ENCODE peak calls at places on chromosomes 16 and 17, in seven cellular contexts. One of them, this sample, is unnamed.

GRCh38 chr17:7408341-7408740 is 696 bp downstream of the NLGN2 start:
- DNase-seq in choroid plexus epithelial cell: no peak
- DNase-seq in kidney epithelial cell: no peak
- DNase-seq in HFF-Myc: no peak
- DNase-seq in transverse colon: no peak
- DNase-seq in CD8-positive, alpha-beta T cell: peak; percentile 6
- DNase-seq in AG04450: no peak
- DNase-seq in this sample: no peak

GRCh38 chr17:70168044-70168978 is 1.0 kb upstream of the KCNJ2 start:
- DNase-seq in choroid plexus epithelial cell: peak; percentile 92
- DNase-seq in kidney epithelial cell: peak; percentile 47
- DNase-seq in HFF-Myc: peak; percentile 42
- DNase-seq in transverse colon: peak; percentile 80
- DNase-seq in CD8-positive, alpha-beta T cell: no peak
- DNase-seq in AG04450: peak; percentile 33
- DNase-seq in this sample: peak; percentile 86

GRCh38 chr17:76076765-76077581 is 2.0 kb upstream of the ZACN start:
- DNase-seq in choroid plexus epithelial cell: no peak
- DNase-seq in kidney epithelial cell: no peak
- DNase-seq in HFF-Myc: no peak
- DNase-seq in transverse colon: no peak
- DNase-seq in CD8-positive, alpha-beta T cell: no peak
- DNase-seq in AG04450: no peak
- DNase-seq in this sample: no peak

GRCh38 chr17:73691321-73691766 is 47.1 kb upstream of the SDK2 start:
- DNase-seq in choroid plexus epithelial cell: no peak
- DNase-seq in kidney epithelial cell: no peak
- DNase-seq in HFF-Myc: no peak
- DNase-seq in transverse colon: no peak
- DNase-seq in CD8-positive, alpha-beta T cell: no peak
- DNase-seq in AG04450: no peak
- DNase-seq in this sample: no peak

GRCh38 chr16:7746971-7747370 is 414.3 kb downstream of the RBFOX1 start:
- DNase-seq in choroid plexus epithelial cell: no peak
- DNase-seq in kidney epithelial cell: no peak
- DNase-seq in HFF-Myc: no peak
- DNase-seq in transverse colon: no peak
- DNase-seq in CD8-positive, alpha-beta T cell: no peak
- DNase-seq in AG04450: no peak
- DNase-seq in this sample: no peak

GRCh38 chr17:35536664-35537160 is 766 bp downstream of the SLFN12L start:
- DNase-seq in choroid plexus epithelial cell: no peak
- DNase-seq in kidney epithelial cell: no peak
- DNase-seq in HFF-Myc: no peak
- DNase-seq in transverse colon: no peak
- DNase-seq in CD8-positive, alpha-beta T cell: no peak
- DNase-seq in AG04450: no peak
- DNase-seq in this sample: no peak

GRCh38 chr16:66509576-66509975 is 40.3 kb downstream of the TK2 start:
- DNase-seq in choroid plexus epithelial cell: no peak
- DNase-seq in kidney epithelial cell: no peak
- DNase-seq in HFF-Myc: no peak
- DNase-seq in transverse colon: no peak
- DNase-seq in CD8-positive, alpha-beta T cell: no peak
- DNase-seq in AG04450: no peak
- DNase-seq in this sample: no peak

GRCh38 chr16:80656731-80657150 is 115.9 kb downstream of the DYNLRB2 start:
- DNase-seq in choroid plexus epithelial cell: no peak
- DNase-seq in kidney epithelial cell: no peak
- DNase-seq in HFF-Myc: no peak
- DNase-seq in transverse colon: no peak
- DNase-seq in CD8-positive, alpha-beta T cell: no peak
- DNase-seq in AG04450: no peak
- DNase-seq in this sample: no peak

GRCh38 chr16:89744813-89745212 is 23.5 kb downstream of the ZNF276 start:
- DNase-seq in choroid plexus epithelial cell: no peak
- DNase-seq in kidney epithelial cell: no peak
- DNase-seq in HFF-Myc: no peak
- DNase-seq in transverse colon: no peak
- DNase-seq in CD8-positive, alpha-beta T cell: no peak
- DNase-seq in AG04450: no peak
- DNase-seq in this sample: no peak

GRCh38 chr16:86294535-86294934 is 215.8 kb upstream of the FOXF1 start:
- DNase-seq in choroid plexus epithelial cell: peak; percentile 30
- DNase-seq in kidney epithelial cell: no peak
- DNase-seq in HFF-Myc: no peak
- DNase-seq in transverse colon: peak; percentile 41
- DNase-seq in CD8-positive, alpha-beta T cell: no peak
- DNase-seq in AG04450: peak; percentile 91
- DNase-seq in this sample: no peak

GRCh38 chr16:70685938-70686375 is at the start of gene MTSS2:
- DNase-seq in choroid plexus epithelial cell: peak; percentile 89
- DNase-seq in kidney epithelial cell: no peak
- DNase-seq in HFF-Myc: no peak
- DNase-seq in transverse colon: peak; percentile 77
- DNase-seq in CD8-positive, alpha-beta T cell: peak; percentile 26
- DNase-seq in AG04450: peak; percentile 68
- DNase-seq in this sample: peak; percentile 91

DNA sequence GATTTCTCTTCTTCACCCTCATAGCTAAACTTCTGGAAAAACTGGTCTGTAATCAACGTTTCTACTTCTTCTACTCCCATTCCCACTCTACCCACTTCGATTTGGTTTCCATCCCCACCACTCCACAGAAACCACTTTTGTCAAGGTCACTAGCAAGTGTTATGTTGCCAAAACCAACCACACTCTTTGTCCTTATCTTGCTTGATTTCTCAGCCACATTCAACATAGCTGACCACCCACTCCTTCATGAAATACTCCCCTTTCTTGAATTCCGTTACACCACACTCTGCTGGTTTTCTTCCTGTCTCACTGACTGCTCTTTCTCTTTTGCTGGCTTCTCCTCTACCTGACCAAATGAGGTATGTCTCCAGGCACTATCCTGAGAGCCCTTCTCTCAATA is 11.9 kb downstream of the IKZF3 start:
- DNase-seq in choroid plexus epithelial cell: no peak
- DNase-seq in kidney epithelial cell: no peak
- DNase-seq in HFF-Myc: no peak
- DNase-seq in transverse colon: no peak
- DNase-seq in CD8-positive, alpha-beta T cell: no peak
- DNase-seq in AG04450: no peak
- DNase-seq in this sample: no peak
- H3K4me3 ChIP-seq in choroid plexus epithelial cell: no peak overlapping the region
- H3K4me3 ChIP-seq in kidney epithelial cell: no peak overlapping the region
- H3K4me3 ChIP-seq in HFF-Myc: no peak overlapping the region
- H3K4me3 ChIP-seq in transverse colon: no peak overlapping the region
- H3K4me3 ChIP-seq in CD8-positive, alpha-beta T cell: no peak overlapping the region
- H3K4me3 ChIP-seq in AG04450: no peak overlapping the region
- H3K4me3 ChIP-seq in this sample: no peak overlapping the region

DNA sequence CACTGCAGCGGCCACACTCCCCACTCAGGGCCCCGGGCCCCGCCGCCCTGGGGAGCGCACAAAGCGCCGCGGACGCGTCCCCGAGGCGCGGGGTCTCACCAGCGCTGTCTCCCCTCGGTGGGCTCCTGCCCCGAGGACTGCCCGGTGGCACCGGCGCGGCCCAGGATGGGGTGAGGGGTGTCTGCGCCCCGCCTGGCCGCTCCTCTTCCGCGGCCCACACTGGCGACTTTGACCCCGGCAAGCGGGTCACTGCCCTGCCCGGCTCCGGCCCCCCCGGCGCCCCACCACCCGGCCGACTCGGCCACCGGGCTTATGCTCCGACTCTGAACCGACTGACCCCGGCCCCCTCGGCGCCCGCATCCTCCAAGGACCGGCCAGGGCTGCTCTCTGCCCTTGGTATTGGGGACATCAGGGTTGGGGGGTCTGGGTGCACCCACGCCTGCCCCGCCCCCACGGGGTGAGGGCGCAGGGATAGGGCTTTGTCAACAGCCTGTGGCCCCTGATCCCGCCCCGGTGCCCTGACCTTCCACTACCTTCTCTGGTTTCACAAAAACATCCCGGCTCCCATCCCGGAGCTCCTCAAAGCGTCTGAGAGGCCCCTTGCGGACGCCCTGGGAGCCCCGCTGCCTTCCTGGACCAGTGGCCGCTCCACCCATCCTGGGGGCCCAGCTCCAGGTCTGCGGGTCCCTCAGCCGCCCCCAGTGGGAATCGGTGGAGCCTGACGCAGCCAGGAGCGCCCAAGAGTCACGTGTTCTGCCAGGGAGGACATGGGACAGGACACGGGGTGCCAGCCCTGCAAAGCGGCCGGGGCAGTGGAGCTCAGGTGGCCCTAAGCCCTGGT is 829 bp downstream of the GCGR start:
- DNase-seq in choroid plexus epithelial cell: no peak
- DNase-seq in kidney epithelial cell: no peak
- DNase-seq in HFF-Myc: no peak
- DNase-seq in transverse colon: no peak
- DNase-seq in CD8-positive, alpha-beta T cell: no peak
- DNase-seq in AG04450: no peak
- DNase-seq in this sample: no peak
- H3K4me3 ChIP-seq in choroid plexus epithelial cell: no peak overlapping the region
- H3K4me3 ChIP-seq in kidney epithelial cell: no peak overlapping the region
- H3K4me3 ChIP-seq in HFF-Myc: no peak overlapping the region
- H3K4me3 ChIP-seq in transverse colon: no peak overlapping the region
- H3K4me3 ChIP-seq in CD8-positive, alpha-beta T cell: no peak overlapping the region
- H3K4me3 ChIP-seq in AG04450: no peak overlapping the region
- H3K4me3 ChIP-seq in this sample: no peak overlapping the region

DNA sequence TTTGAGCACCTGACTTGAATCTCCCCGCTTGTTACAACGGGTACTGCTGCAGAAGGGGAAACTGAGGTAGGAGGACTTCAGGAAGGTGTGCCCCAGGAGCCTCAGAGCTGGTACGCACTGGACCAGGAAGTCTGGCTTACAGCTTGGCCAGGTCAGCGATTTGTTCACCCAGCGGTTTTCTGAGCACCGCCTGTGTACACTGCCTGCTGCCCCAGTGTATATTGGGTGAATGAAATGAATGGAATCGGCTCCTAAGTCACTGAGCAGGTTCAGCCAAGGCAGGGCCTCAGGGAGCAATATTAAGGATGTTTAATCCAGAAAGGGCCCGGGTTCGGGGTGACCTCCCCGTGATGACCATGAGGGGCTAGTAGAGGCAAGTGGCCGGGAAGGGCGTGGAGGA is 164.0 kb upstream of the CIBAR2 start:
- DNase-seq in choroid plexus epithelial cell: no peak
- DNase-seq in kidney epithelial cell: no peak
- DNase-seq in HFF-Myc: no peak
- DNase-seq in transverse colon: no peak
- DNase-seq in CD8-positive, alpha-beta T cell: no peak
- DNase-seq in AG04450: no peak
- DNase-seq in this sample: no peak
- H3K4me3 ChIP-seq in choroid plexus epithelial cell: no peak overlapping the region
- H3K4me3 ChIP-seq in kidney epithelial cell: no peak overlapping the region
- H3K4me3 ChIP-seq in HFF-Myc: no peak overlapping the region
- H3K4me3 ChIP-seq in transverse colon: no peak overlapping the region
- H3K4me3 ChIP-seq in CD8-positive, alpha-beta T cell: no peak overlapping the region
- H3K4me3 ChIP-seq in AG04450: no peak overlapping the region
- H3K4me3 ChIP-seq in this sample: no peak overlapping the region

DNA sequence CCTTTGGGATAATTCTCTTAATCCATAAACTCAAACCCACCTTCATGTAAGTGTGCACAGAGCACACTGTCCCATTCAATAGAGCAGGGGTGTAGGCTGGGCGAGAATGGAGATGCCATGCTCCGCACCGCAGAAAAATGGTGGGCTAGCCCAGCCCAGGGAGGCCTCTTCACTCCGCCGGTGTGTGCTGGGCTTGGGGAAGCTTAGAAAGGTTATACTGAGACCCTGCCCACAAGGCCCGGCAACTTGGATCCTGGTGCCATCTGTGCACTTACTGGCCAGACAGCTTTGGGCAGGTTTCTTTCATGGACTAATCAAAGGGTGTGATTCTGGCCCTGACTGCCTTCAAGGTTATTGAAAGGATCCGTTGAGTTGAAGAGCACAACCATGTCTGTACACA is 3.7 kb upstream of the STAT5A start:
- DNase-seq in choroid plexus epithelial cell: no peak
- DNase-seq in kidney epithelial cell: no peak
- DNase-seq in HFF-Myc: no peak
- DNase-seq in transverse colon: no peak
- DNase-seq in CD8-positive, alpha-beta T cell: no peak
- DNase-seq in AG04450: no peak
- DNase-seq in this sample: no peak
- H3K4me3 ChIP-seq in choroid plexus epithelial cell: no peak overlapping the region
- H3K4me3 ChIP-seq in kidney epithelial cell: no peak overlapping the region
- H3K4me3 ChIP-seq in HFF-Myc: no peak overlapping the region
- H3K4me3 ChIP-seq in transverse colon: no peak overlapping the region
- H3K4me3 ChIP-seq in CD8-positive, alpha-beta T cell: no peak overlapping the region
- H3K4me3 ChIP-seq in AG04450: no peak overlapping the region
- H3K4me3 ChIP-seq in this sample: no peak overlapping the region